ENCODE peak calls at places on chromosomes 3 and 15, in five cellular contexts. W, V, X, M and O are unnamed samples.
A peak's percentile ranks its signal among the peaks of the same experiment; 100 is the strongest.

GRCh38 chr3:147361671-147362420 is 44.5 kb downstream of the ZIC4 start:
- DNase-seq in V (no peak), X (no peak), M (peak; percentile 82), W (peak; percentile 3), O (peak; percentile 18)

GRCh38 chr3:50254577-50255250 is 14.2 kb upstream of the SEMA3B start:
- DNase-seq in X (no peak), V (no peak), W (no peak), M (peak; percentile 51), O (no peak)

GRCh38 chr3:140597792-140598191 is 80.1 kb upstream of the TRIM42 start:
- DNase-seq in V (no peak), X (no peak), W (no peak), M (no peak), O (no peak)

GRCh38 chr3:134132961-134133360 is 103.2 kb upstream of the SLCO2A1 start:
- DNase-seq in W (no peak), M (no peak), X (no peak), V (no peak), O (peak; percentile 17)

GRCh38 chr3:31832576-31832975 is 148.5 kb downstream of the OSBPL10 start:
- DNase-seq in V (no peak), W (no peak), M (peak; percentile 89), X (no peak), O (no peak)

GRCh38 chr15:59300618-59301139 is 72.0 kb downstream of the MYO1E start:
- DNase-seq in W (peak; percentile 1), X (no peak), V (no peak), M (no peak), O (no peak)

GRCh38 chr15:61459785-61460707 is 230.9 kb upstream of the RORA start:
- DNase-seq in X (no peak), V (no peak), W (no peak), M (no peak), O (no peak)

GRCh38 chr15:68463996-68464395 is 32.0 kb upstream of the ITGA11 start:
- DNase-seq in M (no peak), W (no peak), V (no peak), X (no peak), O (no peak)

GRCh38 chr3:157608006-157608405 is 104.8 kb upstream of the VEPH1 start:
- DNase-seq in V (no peak), W (no peak), X (no peak), M (no peak), O (no peak)

GRCh38 chr3:15323063-15323462 is 9.3 kb downstream of the SH3BP5 start:
- DNase-seq in M (no peak), V (no peak), W (no peak), X (no peak), O (no peak)

GRCh38 chr3:58237940-58238681 is 519 bp downstream of the ABHD6 start:
- DNase-seq in X (peak; percentile 10), W (peak; percentile 49), M (peak; percentile 49), V (no peak), O (no peak)

GRCh38 chr15:70547846-70548487 is 215.4 kb downstream of the UACA start:
- DNase-seq in W (no peak), X (no peak), M (no peak), V (no peak), O (no peak)

GRCh38 chr15:39248204-39248603 is 332.7 kb upstream of the THBS1 start:
- DNase-seq in W (no peak), M (no peak), V (no peak), X (no peak), O (no peak)

GRCh38 chr3:16606398-16606797 is 1.2 kb upstream of the DAZL start:
- DNase-seq in X (no peak), M (peak; percentile 61), V (no peak), W (no peak), O (no peak)

GRCh38 chr3:58052373-58053273 is 44.4 kb downstream of the FLNB start:
- DNase-seq in M (peak; percentile 75), X (no peak), V (no peak), W (no peak), O (no peak)

GRCh38 chr15:61685513-61685912 is 374.7 kb downstream of the VPS13C start:
- DNase-seq in X (no peak), W (no peak), V (no peak), M (no peak), O (no peak)

GRCh38 chr3:54120657-54121403 is 1.5 kb upstream of the CACNA2D3 start:
- DNase-seq in W (no peak), M (peak; percentile 63), X (peak; percentile 38), V (no peak), O (peak; percentile 33)

GRCh38 chr3:126961791-126962461 is 21.0 kb upstream of the PLXNA1 start:
- DNase-seq in M (no peak), X (no peak), V (peak; percentile 59), W (no peak), O (no peak)

GRCh38 chr3:182501861-182502260 is 291.4 kb upstream of the ATP11B start:
- DNase-seq in W (no peak), V (no peak), M (no peak), X (no peak), O (no peak)

GRCh38 chr3:13262493-13263211 is 157.5 kb downstream of the NUP210 start:
- DNase-seq in M (no peak), W (no peak), X (no peak), V (no peak), O (no peak)

GRCh38 chr3:21028412-21028811 is 722.6 kb downstream of the ZNF385D start:
- DNase-seq in X (no peak), V (no peak), W (no peak), M (no peak), O (no peak)

GRCh38 chr3:192836469-192836820 is 81.2 kb downstream of the MB21D2 start:
- DNase-seq in M (no peak), X (no peak), W (no peak), V (no peak), O (no peak)

GRCh38 chr3:51729005-51729633 is 22.3 kb downstream of the GRM2 start:
- DNase-seq in M (no peak), V (no peak), X (no peak), W (no peak), O (no peak)

GRCh38 chr3:178822722-178823121 is 248.9 kb downstream of the ZMAT3 start:
- DNase-seq in V (no peak), W (no peak), M (no peak), X (no peak), O (no peak)

GRCh38 chr15:76840830-76841460 is 64.2 kb downstream of the SCAPER start:
- DNase-seq in V (no peak), W (no peak), X (peak; percentile 7), M (peak; percentile 27), O (no peak)

GRCh38 chr3:77122610-77123009 is 82.7 kb downstream of the ROBO2 start:
- DNase-seq in V (no peak), W (no peak), M (no peak), X (no peak), O (no peak)

GRCh38 chr15:35596261-35596660 is 50.3 kb upstream of the DPH6 start:
- DNase-seq in X (no peak), M (no peak), W (no peak), V (no peak), O (no peak)